ENCODE peak calls at places on chromosomes 1 and 21, in seven cellular contexts. V, W, I, B, A, J and G are unnamed samples.
A peak's percentile ranks its signal among the peaks of the same experiment; 100 is the strongest.

GRCh38 chr1:161038523-161039153 is at the start of gene TSTD1:
- DNase-seq in W (peak; percentile 81), J (peak; percentile 92), A (no peak), B (peak; percentile 82), I (no peak), V (peak; percentile 71), G (no peak)

GRCh38 chr1:44696789-44697188 is 22.3 kb downstream of the ARMH1 start:
- DNase-seq in V (no peak), B (no peak), W (no peak), I (no peak), A (no peak), J (peak; percentile 48), G (no peak)

GRCh38 chr1:26360051-26360806 is 6.3 kb upstream of the CRYBG2 start:
- DNase-seq in A (no peak), W (peak; percentile 86), J (no peak), I (no peak), V (no peak), B (peak; percentile 74), G (no peak)

GRCh38 chr1:172288611-172289010 is 131.9 kb upstream of the C1orf105 start:
- DNase-seq in B (no peak), J (no peak), V (no peak), A (no peak), I (no peak), W (no peak), G (no peak)

GRCh38 chr21:34768326-34768725 is 99.5 kb downstream of the CLIC6 start:
- DNase-seq in J (no peak), V (no peak), A (no peak), I (no peak), B (no peak), W (no peak), G (no peak)

GRCh38 chr1:216670118-216670870 is 52.9 kb downstream of the ESRRG start:
- DNase-seq in J (no peak), W (no peak), A (no peak), V (no peak), B (no peak), I (no peak), G (no peak)

GRCh38 chr1:46611691-46612221 is 4.9 kb downstream of the MOB3C start:
- DNase-seq in A (no peak), J (no peak), V (no peak), B (no peak), W (no peak), I (no peak), G (no peak)

GRCh38 chr1:54804471-54805132 is 3.5 kb upstream of the TTC22 start:
- DNase-seq in W (no peak), J (no peak), V (peak; percentile 51), B (no peak), A (no peak), I (no peak), G (no peak)

GRCh38 chr1:2972011-2972878 is 49.0 kb upstream of the ACTRT2 start:
- DNase-seq in V (peak; percentile 60), A (no peak), W (no peak), I (no peak), B (no peak), J (no peak), G (no peak)

DNA sequence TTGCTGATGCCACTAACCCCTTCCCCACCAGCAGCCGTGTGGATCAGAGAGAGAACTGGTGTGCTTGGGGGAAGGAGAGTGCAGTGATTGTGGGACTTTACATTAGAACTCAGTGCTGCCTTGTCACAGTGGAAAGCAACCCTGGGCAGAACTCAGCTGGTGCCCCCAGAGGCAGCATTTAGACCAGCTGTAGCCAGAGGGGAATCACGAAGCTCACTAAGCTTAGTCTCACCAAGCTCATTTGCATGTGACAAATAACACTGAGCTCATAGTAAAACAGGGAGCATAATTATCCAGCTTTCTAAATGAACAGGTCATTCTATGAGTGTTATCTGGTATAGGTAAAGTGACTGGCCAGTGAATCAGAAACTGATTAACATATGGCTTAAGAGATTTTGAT is 9.8 kb upstream of the SMAP2 start:
- DNase-seq in J (peak; percentile 55), I (no peak), B (peak; percentile 42), W (peak; percentile 27), V (no peak), A (no peak), G (no peak)
- TF ChIP-seq CTCF in J (peak; percentile 47), I (no peak), B (peak; percentile 22), W (no peak), V (no peak), A (no peak), G (peak; percentile 50)

GRCh38 chr1:213061263-213061662 is 10.2 kb downstream of the RPS6KC1 start:
- DNase-seq in W (no peak), J (no peak), I (no peak), V (no peak), A (no peak), B (no peak), G (no peak)
- TF ChIP-seq CTCF in W (no peak), J (peak; percentile 15), I (no peak), V (no peak), A (no peak), B (no peak), G (no peak)

GRCh38 chr21:41163086-41163485 is 4.9 kb upstream of the BACE2 start:
- DNase-seq in W (no peak), I (no peak), A (no peak), B (no peak), V (no peak), J (no peak), G (no peak)

GRCh38 chr21:41162111-41162510 is 5.8 kb upstream of the BACE2 start:
- DNase-seq in W (no peak), A (no peak), V (no peak), I (no peak), J (no peak), B (no peak), G (no peak)

GRCh38 chr21:41161428-41161827 is 6.5 kb upstream of the BACE2 start:
- DNase-seq in I (no peak), A (no peak), B (no peak), W (no peak), V (no peak), J (no peak), G (no peak)

GRCh38 chr21:41164981-41165650 is 2.8 kb upstream of the BACE2 start:
- DNase-seq in W (no peak), V (no peak), A (peak; percentile 4), B (no peak), I (no peak), J (no peak), G (no peak)

GRCh38 chr21:41164052-41164451 is 3.9 kb upstream of the BACE2 start:
- DNase-seq in V (no peak), A (no peak), I (no peak), B (no peak), W (no peak), J (no peak), G (no peak)
- TF ChIP-seq CTCF in V (no peak), A (no peak), I (no peak), B (no peak), W (no peak), J (no peak), G (no peak)

GRCh38 chr1:21946836-21947587 is 9.9 kb upstream of the HSPG2 start:
- DNase-seq in A (no peak), V (no peak), B (peak; percentile 44), I (no peak), W (no peak), J (no peak), G (no peak)
- TF ChIP-seq CTCF in A (no peak), V (no peak), B (peak; percentile 14), I (no peak), W (no peak), J (no peak), G (no peak)

DNA sequence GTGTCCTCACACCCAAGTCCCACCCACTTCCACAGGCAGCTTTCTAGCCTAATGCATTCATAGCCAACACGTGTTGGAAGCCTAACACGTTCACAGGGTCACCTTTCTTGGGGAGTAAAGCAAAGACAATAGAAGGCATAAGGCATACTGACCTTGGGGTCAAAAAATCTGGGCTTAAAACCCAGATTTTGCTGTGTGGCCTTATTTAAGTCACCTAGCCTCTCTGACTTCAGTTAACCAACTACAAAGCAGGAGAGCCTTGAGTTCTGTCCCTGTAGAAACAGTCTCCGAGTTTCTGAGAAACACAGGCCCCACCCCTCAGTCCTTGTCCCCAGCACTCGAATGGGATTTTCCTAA is 1.4 kb downstream of the TNNT2 start:
- DNase-seq in J (no peak), V (no peak), W (no peak), B (no peak), I (no peak), A (no peak), G (no peak)
- TF ChIP-seq CTCF in J (no peak), V (no peak), W (no peak), B (no peak), I (no peak), A (no peak), G (no peak)

DNA sequence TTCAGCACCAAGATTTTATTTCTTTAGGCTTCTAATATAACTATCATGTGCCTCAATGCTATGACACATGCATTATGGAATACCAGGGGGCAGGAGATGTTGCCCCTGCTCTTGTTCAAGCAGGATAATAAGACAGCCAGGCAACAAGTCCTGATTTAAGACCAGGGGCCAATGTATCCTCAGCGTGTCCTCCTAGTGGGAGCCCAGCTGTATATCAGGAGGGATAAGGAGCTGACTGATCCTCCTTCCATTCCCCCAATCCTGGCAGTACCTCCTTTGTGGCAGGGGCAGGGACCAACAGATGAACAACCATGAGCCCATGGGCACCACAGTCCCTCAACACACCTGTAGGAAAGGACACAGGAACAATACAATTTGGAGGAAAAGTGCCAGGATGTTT is 29.3 kb downstream of the SORT1 start:
- DNase-seq in B (no peak), I (no peak), W (no peak), V (no peak), A (no peak), J (no peak), G (no peak)
- TF ChIP-seq CTCF in B (no peak), I (no peak), W (no peak), V (no peak), A (no peak), J (no peak), G (no peak)

GRCh38 chr1:37437058-37437457 is 37.3 kb upstream of the ZC3H12A start:
- DNase-seq in V (no peak), I (no peak), A (no peak), W (no peak), J (no peak), B (no peak), G (no peak)
- TF ChIP-seq CTCF in V (no peak), I (no peak), A (no peak), W (no peak), J (no peak), B (no peak), G (no peak)